ENCODE peak calls at places on chromosomes 4 and X, in four cellular contexts. One of them, this sample, is unnamed.

GRCh38 chr4:39641451-39641850 is 2.8 kb upstream of the SMIM14 start:
- DNase-seq in effector memory CD4-positive, alpha-beta T cell: no peak
- DNase-seq in WERI-Rb-1: no peak
- DNase-seq in ovary: no peak
- DNase-seq in this sample: no peak

GRCh38 chr4:152118819-152119553 is 358.2 kb upstream of the GATB start:
- DNase-seq in effector memory CD4-positive, alpha-beta T cell: no peak
- DNase-seq in WERI-Rb-1: peak
- DNase-seq in ovary: no peak
- DNase-seq in this sample: no peak

GRCh38 chr4:54067163-54067562 is 2.8 kb upstream of the CHIC2 start:
- DNase-seq in effector memory CD4-positive, alpha-beta T cell: no peak
- DNase-seq in WERI-Rb-1: no peak
- DNase-seq in ovary: no peak
- DNase-seq in this sample: no peak

GRCh38 chrX:148495156-148495555 is 5.3 kb upstream of the AFF2 start:
- DNase-seq in effector memory CD4-positive, alpha-beta T cell: no peak
- DNase-seq in WERI-Rb-1: no peak
- DNase-seq in ovary: no peak
- DNase-seq in this sample: no peak

GRCh38 chr4:133150643-133151300 is 1.7 kb downstream of the PCDH10 start:
- DNase-seq in effector memory CD4-positive, alpha-beta T cell: no peak
- DNase-seq in WERI-Rb-1: peak
- DNase-seq in ovary: peak
- DNase-seq in this sample: no peak

GRCh38 chr4:100278567-100278966 is 88.3 kb upstream of the DDIT4L start:
- DNase-seq in effector memory CD4-positive, alpha-beta T cell: no peak
- DNase-seq in WERI-Rb-1: no peak
- DNase-seq in ovary: no peak
- DNase-seq in this sample: no peak

GRCh38 chr4:52932586-52933482 is 70.7 kb downstream of the RASL11B start:
- DNase-seq in effector memory CD4-positive, alpha-beta T cell: no peak
- DNase-seq in WERI-Rb-1: no peak
- DNase-seq in ovary: no peak
- DNase-seq in this sample: no peak

GRCh38 chrX:42544883-42545282 is 233.1 kb downstream of the PPP1R2C start:
- DNase-seq in effector memory CD4-positive, alpha-beta T cell: no peak
- DNase-seq in WERI-Rb-1: no peak
- DNase-seq in ovary: no peak
- DNase-seq in this sample: no peak

GRCh38 chrX:150451953-150452352 is 88.8 kb downstream of the MAMLD1 start:
- DNase-seq in effector memory CD4-positive, alpha-beta T cell: no peak
- DNase-seq in WERI-Rb-1: no peak
- DNase-seq in ovary: no peak
- DNase-seq in this sample: no peak

GRCh38 chr4:99679204-99679603 is 21.6 kb upstream of the C4orf54 start:
- DNase-seq in effector memory CD4-positive, alpha-beta T cell: no peak
- DNase-seq in WERI-Rb-1: peak
- DNase-seq in ovary: peak
- DNase-seq in this sample: no peak

GRCh38 chrX:106243376-106243775 is 75.3 kb downstream of the PWWP3B start:
- DNase-seq in effector memory CD4-positive, alpha-beta T cell: no peak
- DNase-seq in WERI-Rb-1: no peak
- DNase-seq in ovary: no peak
- DNase-seq in this sample: no peak

GRCh38 chr4:101265816-101266172 is 81.5 kb downstream of the PPP3CA start:
- DNase-seq in effector memory CD4-positive, alpha-beta T cell: no peak
- DNase-seq in WERI-Rb-1: no peak
- DNase-seq in ovary: no peak
- DNase-seq in this sample: no peak

GRCh38 chr4:26802790-26803189 is 57.9 kb upstream of the STIM2 start:
- DNase-seq in effector memory CD4-positive, alpha-beta T cell: no peak
- DNase-seq in WERI-Rb-1: peak
- DNase-seq in ovary: no peak
- DNase-seq in this sample: no peak

GRCh38 chr4:1365271-1366178 is 18.5 kb downstream of the UVSSA start:
- DNase-seq in effector memory CD4-positive, alpha-beta T cell: no peak
- DNase-seq in WERI-Rb-1: no peak
- DNase-seq in ovary: peak
- DNase-seq in this sample: no peak

GRCh38 chr4:88247148-88247547 is 37.2 kb downstream of the PPM1K start:
- DNase-seq in effector memory CD4-positive, alpha-beta T cell: no peak
- DNase-seq in WERI-Rb-1: no peak
- DNase-seq in ovary: no peak
- DNase-seq in this sample: no peak

GRCh38 chrX:16606142-16606720 is 43.7 kb upstream of the S100G start:
- DNase-seq in effector memory CD4-positive, alpha-beta T cell: no peak
- DNase-seq in WERI-Rb-1: no peak
- DNase-seq in ovary: no peak
- DNase-seq in this sample: no peak

DNA sequence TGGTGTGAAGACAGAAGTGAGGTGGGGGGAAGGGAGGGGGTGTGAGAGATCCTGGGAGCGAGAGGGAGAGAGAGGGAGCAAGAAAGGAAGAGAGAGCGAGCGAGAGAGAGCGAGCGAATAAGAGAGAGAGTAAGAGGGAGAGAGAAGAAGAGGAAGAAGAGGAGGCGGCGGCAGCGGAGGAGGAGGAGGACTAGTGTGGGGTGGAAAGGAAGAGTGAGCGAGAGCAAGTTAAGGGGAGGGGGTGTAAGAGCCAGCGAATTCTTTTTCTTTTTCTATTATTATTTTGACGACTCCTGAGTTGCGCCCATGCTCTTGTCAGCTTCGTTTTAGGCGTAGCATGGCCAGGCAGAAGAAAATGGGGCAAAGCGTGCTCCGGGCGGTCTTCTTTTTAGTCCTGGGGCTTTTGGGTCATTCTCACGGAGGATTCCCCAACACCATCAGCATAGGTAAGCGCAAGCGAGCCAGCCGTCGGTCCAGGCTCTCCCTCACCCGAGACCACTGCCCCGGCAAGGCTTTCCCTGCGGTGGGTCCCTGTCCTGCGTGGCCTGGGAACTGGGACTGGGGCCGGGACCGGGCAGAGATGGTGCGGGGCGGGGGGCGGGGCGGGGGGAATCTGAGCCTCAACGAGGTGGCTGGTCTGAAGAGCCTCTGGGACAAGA is at the start of gene GRIA3:
- DNase-seq in effector memory CD4-positive, alpha-beta T cell: no peak
- DNase-seq in WERI-Rb-1: peak
- DNase-seq in ovary: no peak
- DNase-seq in this sample: no peak
- H3K27ac ChIP-seq in effector memory CD4-positive, alpha-beta T cell: no peak
- H3K27ac ChIP-seq in WERI-Rb-1: no peak
- H3K27ac ChIP-seq in ovary: no peak
- H3K27ac ChIP-seq in this sample: no peak

DNA sequence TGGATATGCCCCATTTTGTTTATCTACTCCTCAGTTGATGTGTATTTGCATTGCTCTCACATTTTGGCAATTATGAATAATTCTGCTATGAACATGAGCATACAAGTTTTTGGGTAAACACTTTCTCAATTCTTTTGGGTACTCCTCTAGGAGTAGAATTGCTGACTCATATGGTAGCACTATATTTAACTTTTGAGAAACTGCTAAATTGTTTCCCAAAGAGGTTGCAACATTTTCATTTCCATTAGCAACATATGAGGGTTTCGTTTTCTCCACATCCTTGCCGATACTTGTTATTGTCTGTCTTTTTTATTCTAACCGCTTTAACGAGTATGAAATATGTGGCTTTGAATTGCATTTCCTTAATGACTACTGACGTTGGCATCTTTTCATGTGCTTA is 185.4 kb downstream of the TSPAN5 start:
- DNase-seq in effector memory CD4-positive, alpha-beta T cell: no peak
- DNase-seq in WERI-Rb-1: no peak
- DNase-seq in ovary: no peak
- DNase-seq in this sample: no peak
- H3K27ac ChIP-seq in effector memory CD4-positive, alpha-beta T cell: no peak
- H3K27ac ChIP-seq in WERI-Rb-1: no peak
- H3K27ac ChIP-seq in ovary: no peak
- H3K27ac ChIP-seq in this sample: no peak

GRCh38 chr4:91089194-91089593 is 962.0 kb downstream of the CCSER1 start:
- DNase-seq in effector memory CD4-positive, alpha-beta T cell: no peak
- DNase-seq in WERI-Rb-1: no peak
- DNase-seq in ovary: no peak
- DNase-seq in this sample: no peak

GRCh38 chr4:91086008-91086407 is 958.8 kb downstream of the CCSER1 start:
- DNase-seq in effector memory CD4-positive, alpha-beta T cell: no peak
- DNase-seq in WERI-Rb-1: no peak
- DNase-seq in ovary: no peak
- DNase-seq in this sample: no peak

GRCh38 chr4:91092398-91092955 is 965.3 kb downstream of the CCSER1 start:
- DNase-seq in effector memory CD4-positive, alpha-beta T cell: no peak
- DNase-seq in WERI-Rb-1: no peak
- DNase-seq in ovary: no peak
- DNase-seq in this sample: no peak

GRCh38 chr4:91087743-91088142 is 960.5 kb downstream of the CCSER1 start:
- DNase-seq in effector memory CD4-positive, alpha-beta T cell: no peak
- DNase-seq in WERI-Rb-1: no peak
- DNase-seq in ovary: no peak
- DNase-seq in this sample: no peak
- H3K27ac ChIP-seq in effector memory CD4-positive, alpha-beta T cell: no peak
- H3K27ac ChIP-seq in WERI-Rb-1: no peak
- H3K27ac ChIP-seq in ovary: no peak
- H3K27ac ChIP-seq in this sample: no peak

GRCh38 chrX:153378607-153379006 is 22.5 kb downstream of the PNMA6E start:
- DNase-seq in effector memory CD4-positive, alpha-beta T cell: no peak
- DNase-seq in WERI-Rb-1: peak
- DNase-seq in ovary: no peak
- DNase-seq in this sample: no peak

GRCh38 chrX:153380691-153381090 is 20.5 kb downstream of the PNMA6E start:
- DNase-seq in effector memory CD4-positive, alpha-beta T cell: no peak
- DNase-seq in WERI-Rb-1: no peak
- DNase-seq in ovary: no peak
- DNase-seq in this sample: no peak

GRCh38 chrX:153377727-153378126 is 23.4 kb downstream of the PNMA6E start:
- DNase-seq in effector memory CD4-positive, alpha-beta T cell: no peak
- DNase-seq in WERI-Rb-1: no peak
- DNase-seq in ovary: no peak
- DNase-seq in this sample: no peak

GRCh38 chrX:153379971-153380581 is 21.1 kb downstream of the PNMA6E start:
- DNase-seq in effector memory CD4-positive, alpha-beta T cell: no peak
- DNase-seq in WERI-Rb-1: no peak
- DNase-seq in ovary: no peak
- DNase-seq in this sample: no peak

GRCh38 chrX:153379508-153379907 is 21.6 kb downstream of the PNMA6E start:
- DNase-seq in effector memory CD4-positive, alpha-beta T cell: no peak
- DNase-seq in WERI-Rb-1: no peak
- DNase-seq in ovary: peak
- DNase-seq in this sample: no peak
- H3K27ac ChIP-seq in effector memory CD4-positive, alpha-beta T cell: no peak
- H3K27ac ChIP-seq in WERI-Rb-1: no peak
- H3K27ac ChIP-seq in ovary: no peak
- H3K27ac ChIP-seq in this sample: no peak

DNA sequence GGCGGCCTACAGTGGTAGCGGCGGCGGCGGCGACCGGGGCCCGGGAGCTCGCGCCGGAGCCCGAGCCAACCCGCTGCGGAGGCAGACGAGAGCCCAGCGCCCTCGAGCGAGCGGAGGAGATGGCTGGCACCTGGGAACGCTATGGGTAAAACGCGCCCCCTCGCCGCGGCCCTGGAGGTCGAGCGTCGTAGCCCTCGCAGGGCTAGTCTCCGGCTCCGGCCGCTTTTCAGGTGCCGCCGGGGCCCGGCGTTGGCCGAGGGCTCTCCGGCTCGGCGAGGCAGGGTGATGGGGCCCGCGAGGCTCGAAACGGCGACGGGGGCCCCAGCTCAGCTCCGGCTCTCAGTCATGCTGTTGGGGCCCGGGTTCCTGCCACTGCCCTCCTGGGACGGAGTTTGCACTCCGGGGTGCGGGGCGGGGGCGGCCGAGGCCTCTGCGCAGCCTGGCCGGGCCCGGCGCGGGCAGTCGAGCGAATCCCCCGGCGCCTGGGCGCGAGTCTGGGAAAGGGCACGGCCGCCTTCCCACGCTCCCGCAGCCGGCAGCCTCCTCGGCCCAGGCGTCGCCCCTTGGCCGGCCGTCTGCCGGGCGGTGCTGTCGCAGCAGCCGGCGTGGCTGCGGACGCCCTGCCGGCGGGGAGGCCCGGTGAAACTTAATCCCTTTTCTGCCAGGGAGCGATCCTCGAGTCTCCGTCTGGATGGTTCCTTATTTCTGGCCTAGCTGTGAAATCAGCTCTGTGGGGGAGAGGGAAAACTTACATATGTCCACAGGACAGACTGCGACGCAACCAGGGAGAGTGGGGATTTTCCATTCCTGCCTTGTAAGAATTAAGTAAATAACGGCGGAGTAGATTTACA is 845 bp downstream of the MID2 start:
- DNase-seq in effector memory CD4-positive, alpha-beta T cell: peak
- DNase-seq in WERI-Rb-1: peak
- DNase-seq in ovary: peak
- DNase-seq in this sample: peak
- H3K27ac ChIP-seq in effector memory CD4-positive, alpha-beta T cell: peak
- H3K27ac ChIP-seq in WERI-Rb-1: no peak
- H3K27ac ChIP-seq in ovary: peak
- H3K27ac ChIP-seq in this sample: peak

GRCh38 chr4:184345573-184345922 is 127.9 kb upstream of the ENPP6 start:
- DNase-seq in effector memory CD4-positive, alpha-beta T cell: no peak
- DNase-seq in WERI-Rb-1: no peak
- DNase-seq in ovary: no peak
- DNase-seq in this sample: no peak

GRCh38 chr4:184344899-184345572 is 127.4 kb upstream of the ENPP6 start:
- DNase-seq in effector memory CD4-positive, alpha-beta T cell: no peak
- DNase-seq in WERI-Rb-1: no peak
- DNase-seq in ovary: no peak
- DNase-seq in this sample: no peak

GRCh38 chr4:184344435-184344834 is 126.8 kb upstream of the ENPP6 start:
- DNase-seq in effector memory CD4-positive, alpha-beta T cell: no peak
- DNase-seq in WERI-Rb-1: no peak
- DNase-seq in ovary: no peak
- DNase-seq in this sample: no peak

GRCh38 chr4:184342167-184342856 is 124.6 kb upstream of the ENPP6 start:
- DNase-seq in effector memory CD4-positive, alpha-beta T cell: no peak
- DNase-seq in WERI-Rb-1: no peak
- DNase-seq in ovary: no peak
- DNase-seq in this sample: no peak

GRCh38 chr4:184343400-184344177 is 125.9 kb upstream of the ENPP6 start:
- DNase-seq in effector memory CD4-positive, alpha-beta T cell: no peak
- DNase-seq in WERI-Rb-1: peak
- DNase-seq in ovary: peak
- DNase-seq in this sample: no peak
- H3K27ac ChIP-seq in effector memory CD4-positive, alpha-beta T cell: no peak
- H3K27ac ChIP-seq in WERI-Rb-1: peak
- H3K27ac ChIP-seq in ovary: no peak
- H3K27ac ChIP-seq in this sample: peak

This sample was measured in naive thymus-derived CD4-positive, alpha-beta T cell.